ENCODE peak calls at places on chromosomes 2 and 18, in seven cellular contexts. J, E, W, M, R, A and K are unnamed samples. For H3K4me1 and H3K9me3, the result is how much of the 10 kb centered on the place peaks cover.

GRCh38 chr18:24924066-24924716 is 427.8 kb downstream of the ZNF521 start:
- DNase-seq in W (no peak), R (no peak), M (no peak), J (no peak), A (no peak), E (no peak), K (no peak)

GRCh38 chr2:8547284-8548064 is 134.4 kb upstream of the ID2 start:
- DNase-seq in A (no peak), J (no peak), E (no peak), W (no peak), R (no peak), M (peak), K (no peak)

GRCh38 chr2:161992526-161992925 is 81.5 kb downstream of the DPP4 start:
- DNase-seq in W (peak), R (no peak), E (no peak), A (no peak), M (no peak), J (no peak), K (peak)

GRCh38 chr2:25339791-25340339 is 1.9 kb downstream of the DNMT3A start:
- DNase-seq in E (no peak), A (peak), J (peak), M (peak), W (no peak), R (peak), K (no peak)

GRCh38 chr2:234437642-234438321 is 59.1 kb downstream of the ARL4C start:
- DNase-seq in J (peak), A (no peak), M (no peak), E (no peak), W (no peak), R (no peak), K (no peak)

GRCh38 chr2:221429741-221430491 is 142.2 kb downstream of the EPHA4 start:
- DNase-seq in A (peak), R (no peak), W (no peak), M (peak), E (peak), J (peak), K (no peak)

GRCh38 chr2:158205215-158205614 is 103.5 kb downstream of the UPP2 start:
- DNase-seq in M (no peak), A (no peak), E (no peak), J (no peak), R (no peak), W (no peak), K (no peak)

GRCh38 chr2:54672587-54673456 is 50.6 kb upstream of the EML6 start:
- DNase-seq in J (no peak), E (no peak), M (no peak), W (no peak), A (peak), R (no peak), K (no peak)

GRCh38 chr18:71673954-71674353 is 870.2 kb downstream of the CBLN2 start:
- DNase-seq in E (no peak), R (no peak), A (no peak), M (no peak), J (no peak), W (no peak), K (no peak)

GRCh38 chr2:189783451-189783926 is 650 bp downstream of the ORMDL1 start:
- DNase-seq in A (no peak), W (no peak), R (no peak), E (peak), J (no peak), M (no peak), K (no peak)

GRCh38 chr2:159715451-159715850 is 3.1 kb downstream of the MARCHF7 start:
- DNase-seq in M (no peak), J (no peak), W (no peak), E (no peak), A (no peak), R (no peak), K (no peak)

GRCh38 chr18:48948112-48949050 is 2.4 kb downstream of the SMAD7 start:
- DNase-seq in J (peak), R (peak), A (peak), M (no peak), E (peak), W (peak), K (peak)

GRCh38 chr2:222892321-222892720 is 31.5 kb downstream of the ACSL3 start:
- DNase-seq in A (no peak), W (no peak), J (no peak), M (no peak), R (no peak), E (peak), K (no peak)

GRCh38 chr2:12119841-12120240 is 373.4 kb downstream of the LPIN1 start:
- DNase-seq in R (no peak), J (no peak), A (no peak), M (no peak), E (peak), W (no peak), K (no peak)

GRCh38 chr2:148546270-148546669 is 98.3 kb upstream of the EPC2 start:
- DNase-seq in R (no peak), E (peak), A (peak), W (no peak), M (no peak), J (no peak), K (no peak)

GRCh38 chr2:235161565-235161964 is 209.7 kb downstream of the SH3BP4 start:
- DNase-seq in W (no peak), E (no peak), R (no peak), A (no peak), J (no peak), M (no peak), K (no peak)

GRCh38 chr2:28377984-28378678 is 14.5 kb upstream of the FOSL2 start:
- DNase-seq in A (peak), J (peak), M (no peak), R (peak), W (no peak), E (no peak), K (no peak)

GRCh38 chr2:38685116-38685735 is 19.3 kb downstream of the GALM start:
- DNase-seq in A (peak), R (no peak), M (no peak), E (peak), J (no peak), W (no peak), K (no peak)

GRCh38 chr2:96679843-96680242 is 37.3 kb downstream of the FER1L5 start:
- DNase-seq in M (no peak), R (no peak), J (peak), E (peak), W (no peak), A (peak), K (no peak)

GRCh38 chr2:151945186-151945585 is 117.0 kb upstream of the ARL5A start:
- DNase-seq in M (no peak), A (no peak), E (no peak), W (no peak), R (no peak), J (peak), K (no peak)

GRCh38 chr2:161676902-161677496 is 52.8 kb downstream of the SLC4A10 start:
- DNase-seq in J (peak), M (no peak), W (no peak), A (no peak), E (no peak), R (no peak), K (no peak)

GRCh38 chr2:42923632-42924425 is 131.4 kb upstream of the HAAO start:
- DNase-seq in W (no peak), M (no peak), A (no peak), E (peak), R (no peak), J (no peak), K (no peak)

GRCh38 chr18:32446780-32447179 is 23.9 kb downstream of the GAREM1 start:
- DNase-seq in J (no peak), W (no peak), A (no peak), E (no peak), R (no peak), M (no peak), K (no peak)

GRCh38 chr2:195651041-195651440 is 6.0 kb upstream of the SLC39A10 start:
- DNase-seq in W (no peak), E (no peak), R (no peak), A (no peak), M (no peak), J (no peak), K (no peak)

GRCh38 chr2:1627628-1628371 is 116.5 kb downstream of the PXDN start:
- DNase-seq in W (no peak), E (no peak), J (no peak), A (no peak), R (no peak), M (no peak), K (no peak)

GRCh38 chr2:217396165-217396564 is 536.3 kb upstream of the TNP1 start:
- DNase-seq in A (no peak), W (no peak), J (no peak), M (no peak), R (no peak), E (no peak), K (no peak)

GRCh38 chr18:8730080-8730827 is 24.9 kb downstream of the MTCL1 start:
- DNase-seq in W (no peak), J (peak), R (peak), A (peak), E (peak), M (peak), K (no peak)

GRCh38 chr18:62869327-62869726 is 154.0 kb downstream of the PHLPP1 start:
- DNase-seq in E (no peak), R (no peak), M (no peak), A (no peak), J (no peak), W (no peak), K (no peak)

GRCh38 chr2:151367571-151367970 is 10.2 kb downstream of the TNFAIP6 start:
- DNase-seq in W (no peak), M (no peak), A (no peak), E (peak), R (no peak), J (no peak), K (no peak)

GRCh38 chr18:69490072-69490471 is 89.4 kb downstream of the DOK6 start:
- DNase-seq in R (no peak), J (no peak), E (no peak), M (no peak), W (no peak), A (no peak), K (no peak)

GRCh38 chr18:4242431-4243161 is 212.5 kb downstream of the DLGAP1 start:
- DNase-seq in W (no peak), R (no peak), E (no peak), A (no peak), M (no peak), J (no peak), K (no peak)

GRCh38 chr2:28649481-28650260 is 102.0 kb upstream of the PPP1CB start:
- DNase-seq in E (no peak), R (no peak), J (no peak), A (no peak), W (no peak), M (no peak), K (no peak)

GRCh38 chr18:24027156-24027555 is 12.6 kb downstream of the TTC39C start:
- DNase-seq in R (no peak), M (peak), A (peak), W (no peak), J (peak), E (peak), K (no peak)

GRCh38 chr18:23966909-23967308 is 47.6 kb upstream of the TTC39C start:
- DNase-seq in A (peak), R (no peak), M (no peak), E (no peak), W (no peak), J (no peak), K (no peak)

GRCh38 chr2:193806088-193806774 is 1611.5 kb upstream of the TMEFF2 start:
- DNase-seq in R (no peak), J (no peak), E (peak), M (no peak), A (no peak), W (no peak), K (no peak)

GRCh38 chr2:88350641-88351601 is 101.6 kb downstream of the FOXI3 start:
- DNase-seq in E (peak), W (peak), A (peak), M (no peak), J (peak), R (peak), K (peak)

GRCh38 chr18:23669804-23670203 is 7.1 kb upstream of the ANKRD29 start:
- DNase-seq in W (no peak), J (no peak), A (no peak), R (no peak), E (peak), M (no peak), K (no peak)

GRCh38 chr2:179595284-179595683 is 266.1 kb downstream of the ZNF385B start:
- DNase-seq in W (no peak), R (peak), J (no peak), A (no peak), M (no peak), E (no peak), K (no peak)

GRCh38 chr2:67514515-67514914 is 117.4 kb downstream of the ETAA1 start:
- DNase-seq in R (no peak), J (no peak), E (no peak), W (no peak), A (no peak), M (no peak), K (no peak)

DNA sequence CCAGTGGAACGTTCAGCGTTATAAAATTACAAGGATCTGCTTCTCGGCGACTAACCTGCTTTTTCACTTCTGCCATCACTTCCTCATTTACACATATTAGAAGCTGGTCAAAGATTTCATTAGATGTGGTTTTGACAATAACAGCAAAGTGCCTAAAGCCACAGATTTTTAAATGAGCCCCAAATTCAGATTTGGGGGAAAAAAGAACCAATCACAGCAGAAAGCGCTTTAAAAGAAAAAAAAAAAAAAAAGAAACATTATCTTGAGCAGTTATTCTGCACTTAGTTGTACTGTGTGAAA is 167.4 kb downstream of the TCF4 start:
- DNase-seq in J (no peak), R (no peak), A (no peak), W (no peak), E (no peak), M (no peak), K (no peak)
- H3K4me1 ChIP-seq in J (under half), R (under half), A (under half), W (under half), E (under half), M (under half), K (under half)

DNA sequence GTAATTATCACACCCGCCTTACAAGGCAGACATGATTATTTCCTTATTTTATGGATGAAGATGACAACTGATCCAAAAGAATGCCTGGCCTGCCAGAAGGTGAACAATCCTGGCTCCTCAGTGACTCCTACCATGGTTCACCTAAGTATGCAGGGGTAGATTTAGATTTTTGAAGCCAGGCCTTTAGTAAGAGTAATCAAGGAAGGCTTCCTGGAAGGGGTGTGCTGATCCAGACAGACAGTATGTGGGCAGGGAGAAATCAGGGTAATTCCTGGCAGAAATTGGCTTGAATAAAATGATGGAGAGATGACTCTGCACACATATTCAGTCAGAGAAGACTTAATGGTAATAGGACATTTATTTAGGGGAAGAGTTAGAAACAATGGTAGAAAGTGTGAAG is 637.7 kb upstream of the FANCL start:
- DNase-seq in J (no peak), A (no peak), R (no peak), W (no peak), E (no peak), M (no peak), K (no peak)
- H3K9me3 ChIP-seq in J (under half), A (under half), R (under half), W (under half), E (under half), M (under half), K (under half)

DNA sequence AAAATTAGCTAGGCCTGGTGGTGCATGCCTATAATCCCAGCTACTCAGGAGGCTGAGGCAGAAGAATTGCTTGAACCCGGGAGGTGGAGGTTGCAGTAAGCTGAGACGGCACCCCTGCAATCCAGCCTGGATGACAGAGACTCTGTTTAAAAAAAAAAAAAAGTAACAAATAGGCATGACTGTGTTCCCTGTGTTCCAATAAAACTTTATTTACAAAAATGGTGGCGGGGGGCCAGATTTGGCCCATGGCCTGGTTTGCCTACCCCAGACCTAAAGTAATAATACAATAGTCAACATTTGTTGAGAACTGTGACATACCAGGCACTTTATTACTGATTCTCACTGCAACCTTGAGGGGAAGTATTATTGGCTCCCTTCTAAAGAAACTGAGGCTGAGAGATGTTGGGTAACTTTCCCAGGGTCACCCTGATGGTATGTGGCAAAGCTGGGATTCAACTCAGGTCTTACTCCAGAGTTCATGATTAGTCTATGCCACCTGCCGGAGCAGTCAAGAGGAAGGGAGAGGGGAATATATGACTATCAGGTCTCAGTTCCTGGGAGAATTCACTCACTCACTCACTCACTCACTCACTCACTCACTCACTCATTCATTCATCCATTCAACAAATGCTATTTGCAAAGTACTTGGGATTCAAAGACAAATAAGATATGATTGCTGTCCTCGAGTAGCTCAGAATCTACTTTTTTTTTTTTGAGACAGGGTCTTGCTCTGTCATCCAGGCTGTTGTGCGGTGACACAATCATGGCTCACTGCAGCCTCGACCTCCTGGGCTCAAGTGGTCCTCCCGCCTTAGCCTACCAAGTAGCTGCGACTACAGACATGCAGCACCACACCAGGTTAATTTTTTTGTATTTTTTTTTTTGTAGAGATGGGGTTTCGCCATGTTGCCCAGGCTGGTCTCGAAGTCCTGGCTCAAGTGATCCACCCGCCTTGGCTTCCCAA is 14.3 kb upstream of the KCMF1 start:
- DNase-seq in J (no peak), A (no peak), M (no peak), W (no peak), E (no peak), R (no peak), K (no peak)
- H3K4me1 ChIP-seq in J (under half), A (under half), M (under half), W (under half), E (under half), R (under half), K (under half)

GRCh38 chr2:82803307-82803706 is 1655.8 kb downstream of the SUCLG1 start:
- DNase-seq in J (no peak), M (no peak), A (no peak), W (no peak), E (no peak), R (no peak), K (no peak)
- H3K9me3 ChIP-seq in J (under half), M (under half), A (under half), W (under half), E (under half), R (under half), K (under half)

GRCh38 chr18:77053616-77054287 is 78.8 kb downstream of the MBP start:
- DNase-seq in E (no peak), J (no peak), R (no peak), A (no peak), M (no peak), W (no peak), K (no peak)
- H3K4me1 ChIP-seq in E (under half), J (under half), R (under half), A (under half), M (under half), W (half or more), K (half or more)